ENCODE peak calls at places on chromosomes 7 and 10, in five cellular contexts. C is fibroblast of lung, Q is choroid plexus epithelial cell, A is OCI-LY7, I is neural progenitor cell. L is an unnamed sample.
A peak's percentile ranks its signal among the peaks of the same experiment; 100 is the strongest.

GRCh38 chr10:104332243-104333036 is 5.8 kb downstream of the ITPRIP start:
- DNase-seq in Q (peak; percentile 45), C (peak; percentile 32), A (no peak), I (no peak), L (no peak)

GRCh38 chr7:26078437-26079362 is 73.3 kb upstream of the NFE2L3 start:
- DNase-seq in Q (peak; percentile 42), I (peak; percentile 93), C (peak; percentile 18), A (peak; percentile 51), L (peak; percentile 94)

GRCh38 chr10:69269761-69270160 is 8.5 kb upstream of the HK1 start:
- DNase-seq in C (peak; percentile 78), I (no peak), A (no peak), Q (peak; percentile 55), L (no peak)

GRCh38 chr7:72336382-72336886 is 75.7 kb downstream of the CALN1 start:
- DNase-seq in C (no peak), A (no peak), I (peak; percentile 77), Q (no peak), L (peak; percentile 60)

GRCh38 chr10:30413996-30414576 is 19.9 kb upstream of the MAP3K8 start:
- DNase-seq in I (peak; percentile 57), Q (peak; percentile 86), A (peak; percentile 79), C (peak; percentile 84), L (no peak)

GRCh38 chr7:118054529-118054928 is 129.4 kb upstream of the LSM8 start:
- DNase-seq in Q (no peak), C (no peak), A (no peak), I (no peak), L (no peak)

GRCh38 chr10:133324857-133325260 is 11.8 kb downstream of the CALY start:
- DNase-seq in I (peak; percentile 34), C (no peak), Q (no peak), A (no peak), L (no peak)

GRCh38 chr7:73839290-73839689 is 3.0 kb downstream of the METTL27 start:
- DNase-seq in A (no peak), C (no peak), I (no peak), Q (no peak), L (no peak)

GRCh38 chr10:74936577-74937445 is 110.4 kb downstream of the KAT6B start:
- DNase-seq in A (no peak), Q (peak; percentile 84), C (peak; percentile 77), I (no peak), L (no peak)

GRCh38 chr10:124741281-124741921 is 2.8 kb downstream of the FAM53B start:
- DNase-seq in Q (peak; percentile 84), I (peak; percentile 92), C (peak; percentile 80), A (peak; percentile 87), L (peak; percentile 84)

GRCh38 chr7:98869001-98869373 is 827 bp downstream of the TMEM130 start:
- DNase-seq in A (no peak), C (no peak), Q (no peak), I (no peak), L (no peak)

GRCh38 chr10:48541144-48541795 is 63.6 kb downstream of the ARHGAP22 start:
- DNase-seq in Q (no peak), I (no peak), A (no peak), C (no peak), L (no peak)

GRCh38 chr10:50347394-50347802 is 96.1 kb upstream of the ASAH2 start:
- DNase-seq in A (peak; percentile 8), C (no peak), I (no peak), Q (peak; percentile 8), L (no peak)

GRCh38 chr7:54932818-54933543 is 85.8 kb upstream of the EGFR start:
- DNase-seq in I (peak; percentile 82), A (no peak), C (peak; percentile 53), Q (peak; percentile 67), L (peak; percentile 84)

GRCh38 chr10:2978111-2978510 is 89.2 kb upstream of the PFKP start:
- DNase-seq in C (peak; percentile 75), Q (peak; percentile 84), A (peak; percentile 43), I (peak; percentile 74), L (no peak)

GRCh38 chr10:36118289-36118688 is 476.2 kb upstream of the FZD8 start:
- DNase-seq in I (no peak), A (no peak), Q (no peak), C (no peak), L (no peak)

GRCh38 chr10:131803863-131804425 is 96.9 kb upstream of the PPP2R2D start:
- DNase-seq in I (no peak), Q (no peak), A (no peak), C (no peak), L (no peak)

GRCh38 chr10:119416855-119417254 is 125.7 kb downstream of the RGS10 start:
- DNase-seq in I (peak; percentile 79), C (peak; percentile 63), Q (peak; percentile 68), A (peak; percentile 82), L (peak; percentile 74)

GRCh38 chr10:3010819-3011422 is 56.4 kb upstream of the PFKP start:
- DNase-seq in I (no peak), A (no peak), Q (no peak), C (no peak), L (no peak)

GRCh38 chr10:21926949-21927348 is 76.6 kb downstream of the DNAJC1 start:
- DNase-seq in C (peak; percentile 91), I (peak; percentile 17), A (no peak), Q (peak; percentile 98), L (no peak)

GRCh38 chr10:121511943-121512342 is 86.3 kb downstream of the FGFR2 start:
- DNase-seq in Q (no peak), A (no peak), I (no peak), C (no peak), L (no peak)

GRCh38 chr10:4131407-4132215 is 346.6 kb upstream of the KLF6 start:
- DNase-seq in Q (peak; percentile 93), A (peak; percentile 63), C (peak; percentile 94), I (no peak), L (no peak)

GRCh38 chr10:112184379-112184778 is 814 bp upstream of the GPAM start:
- DNase-seq in C (no peak), Q (no peak), I (no peak), A (no peak), L (no peak)

GRCh38 chr7:131011437-131011752 is 277.4 kb upstream of the KLF14 start:
- DNase-seq in A (no peak), I (no peak), Q (no peak), C (no peak), L (no peak)

GRCh38 chr10:128064615-128065580 is 61.3 kb downstream of the MKI67 start:
- DNase-seq in Q (peak; percentile 83), A (peak; percentile 86), C (peak; percentile 65), I (no peak), L (no peak)

GRCh38 chr10:13100349-13101294 is 659 bp downstream of the OPTN start:
- DNase-seq in Q (peak; percentile 42), C (peak; percentile 19), A (no peak), I (no peak), L (no peak)

GRCh38 chr10:13099144-13099665 is 758 bp upstream of the OPTN start:
- DNase-seq in Q (peak; percentile 77), I (peak; percentile 87), C (peak; percentile 65), A (peak; percentile 50), L (peak; percentile 67)

GRCh38 chr10:13103554-13103953 is 3.6 kb downstream of the OPTN start:
- DNase-seq in A (no peak), I (no peak), C (no peak), Q (no peak), L (no peak)

GRCh38 chr10:13102002-13102794 is 2.2 kb downstream of the OPTN start:
- DNase-seq in Q (peak; percentile 69), A (no peak), C (peak; percentile 56), I (no peak), L (no peak)

DNA sequence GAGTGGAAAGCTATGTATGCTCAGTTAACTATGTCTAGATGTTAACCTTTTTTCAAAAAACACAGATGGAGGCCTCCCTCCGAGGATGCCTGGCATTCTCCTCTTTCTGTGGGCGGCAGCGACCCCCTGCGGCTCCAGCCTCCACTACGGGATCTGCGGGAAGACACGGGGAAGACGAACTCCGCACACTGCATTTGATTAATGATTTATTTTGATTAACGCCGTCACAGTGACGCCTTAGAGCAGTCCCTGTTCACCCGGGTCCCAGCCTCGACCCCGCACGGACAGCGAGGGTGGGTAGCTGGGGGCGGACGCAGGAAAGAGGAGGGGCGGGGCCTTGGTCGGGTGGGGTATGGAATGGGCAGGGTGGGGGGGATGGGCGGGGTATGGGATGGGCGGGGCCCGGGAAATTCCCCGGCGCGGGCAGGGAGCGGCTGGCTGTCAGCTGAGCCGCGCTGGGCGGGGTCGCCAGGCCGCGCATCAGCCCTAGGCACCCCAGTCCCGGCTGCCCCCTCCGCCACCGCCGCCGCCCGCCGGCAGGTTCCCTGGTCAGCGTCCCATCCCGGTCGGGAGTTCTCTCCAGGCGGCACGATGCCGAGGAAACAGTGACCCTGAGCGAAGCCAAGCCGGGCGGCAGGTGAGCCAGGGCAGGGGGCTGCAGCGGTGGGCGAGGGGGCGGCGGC is at the start of gene OPTN:
- DNase-seq in A (peak; percentile 27), Q (peak; percentile 88), C (peak; percentile 83), I (peak; percentile 90), L (peak; percentile 89)
- TF ChIP-seq CTCF in A (peak; percentile 29), Q (peak; percentile 72), C (peak; percentile 85), I (peak; percentile 51), L (peak; percentile 40)

DNA sequence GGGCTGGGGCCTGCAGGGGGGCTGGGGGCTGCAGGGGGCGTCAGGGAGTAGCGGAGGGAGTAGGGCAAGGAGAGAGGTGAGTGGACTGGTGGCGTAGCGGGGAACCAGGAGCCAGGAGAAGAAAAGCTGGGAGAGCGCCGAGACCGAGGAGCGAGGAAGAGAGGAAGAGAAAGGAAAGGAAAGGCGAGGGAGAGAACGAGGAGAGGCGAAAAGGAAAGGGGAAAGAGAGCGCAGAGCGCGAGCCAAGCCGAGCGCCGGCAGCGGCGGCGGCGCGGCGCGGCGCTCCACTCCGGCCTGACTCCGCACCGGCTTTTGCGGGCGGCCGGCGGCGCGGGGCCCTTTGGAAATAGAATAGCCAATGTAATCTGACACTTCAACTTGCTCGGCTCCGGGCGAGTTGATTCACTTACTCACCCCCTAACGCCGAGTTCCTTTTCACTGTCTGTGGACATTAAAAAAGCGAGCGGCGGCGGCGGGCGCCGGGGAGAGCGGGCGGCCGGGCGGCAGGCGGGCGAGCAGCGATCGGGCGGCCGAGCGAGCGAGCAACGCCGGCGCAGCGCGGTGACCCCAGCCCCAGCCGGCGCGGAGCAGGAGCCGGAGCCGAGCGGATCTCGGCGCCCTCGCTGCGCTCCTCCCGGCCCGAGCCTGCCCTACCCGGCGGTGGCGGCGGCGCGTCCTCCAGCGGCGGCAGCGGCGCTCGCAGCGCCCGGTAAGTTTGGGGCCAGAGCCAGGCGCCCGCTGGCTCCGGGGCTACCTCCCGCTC is at the start of gene ZMIZ1:
- DNase-seq in A (peak; percentile 93), Q (peak; percentile 94), I (peak; percentile 95), C (peak; percentile 93), L (peak; percentile 86)
- TF ChIP-seq CTCF in A (peak; percentile 47), Q (peak; percentile 16), I (peak; percentile 41), C (peak; percentile 13), L (no peak)

GRCh38 chr7:51354897-51355296 is 38.3 kb upstream of the COBL start:
- DNase-seq in Q (no peak), I (no peak), A (no peak), C (no peak), L (no peak)
- TF ChIP-seq CTCF in Q (no peak), I (peak; percentile 28), A (peak; percentile 34), C (no peak), L (no peak)

DNA sequence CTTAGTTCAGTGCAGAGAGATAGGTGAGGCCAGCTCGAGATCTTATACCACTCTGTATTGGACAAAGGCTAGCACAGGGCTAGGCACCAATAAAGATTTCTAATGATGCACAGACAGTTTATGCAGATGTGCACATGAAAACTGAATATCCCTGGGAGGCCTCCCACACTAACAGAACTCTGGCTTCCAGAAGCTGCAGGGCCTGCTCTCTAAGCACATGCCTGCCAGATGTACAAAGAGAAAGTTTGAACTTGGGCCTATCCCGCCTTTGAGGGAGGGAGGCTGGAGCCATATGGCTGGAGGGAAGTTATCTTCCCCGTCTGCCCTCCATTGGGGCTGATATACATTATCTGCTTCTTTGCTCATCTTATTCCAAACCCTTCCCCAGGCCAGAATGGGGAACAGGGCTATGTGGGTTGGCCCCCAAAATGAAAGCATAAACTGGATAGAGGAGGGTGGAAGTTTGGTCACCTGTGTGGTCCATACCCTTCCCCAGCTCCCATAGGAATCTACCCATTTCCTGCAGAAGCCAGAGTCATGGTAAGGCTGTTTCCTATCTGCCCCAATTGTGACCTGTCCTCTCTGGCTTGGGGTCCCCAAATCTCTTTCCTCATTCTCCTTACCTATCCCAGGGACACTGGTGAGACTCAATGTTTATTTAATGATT is 3.8 kb downstream of the KAZALD1 start:
- DNase-seq in I (no peak), A (no peak), C (peak; percentile 75), Q (peak; percentile 72), L (no peak)
- TF ChIP-seq CTCF in I (no peak), A (no peak), C (no peak), Q (no peak), L (no peak)

L was measured in glutamatergic neuron.